ENCODE peak calls at places on chromosomes 13 and 19, in four cellular contexts. L is psoas muscle, F is brain microvascular endothelial cell, Q is mucosa of descending colon. E is an unnamed sample.

GRCh38 chr19:961866-962620 is 22.1 kb upstream of the WDR18 start:
- DNase-seq in F (no peak), L (no peak), Q (peak; percentile 81), E (peak; percentile 61)

GRCh38 chr13:42174344-42175162 is 97.4 kb upstream of the AKAP11 start:
- DNase-seq in L (no peak), F (no peak), Q (no peak), E (peak; percentile 50)

GRCh38 chr13:60226507-60226906 is 62.8 kb upstream of the DIAPH3 start:
- DNase-seq in F (peak; percentile 25), Q (peak; percentile 23), L (no peak), E (peak; percentile 68)

GRCh38 chr13:108922108-108922507 is 292.7 kb downstream of the MYO16 start:
- DNase-seq in F (no peak), L (no peak), Q (no peak), E (no peak)

GRCh38 chr19:29665826-29666633 is 769 bp downstream of the PLEKHF1 start:
- DNase-seq in L (peak; percentile 89), F (peak; percentile 11), Q (no peak), E (no peak)

GRCh38 chr13:110388141-110388943 is 81.3 kb downstream of the COL4A2 start:
- DNase-seq in Q (peak; percentile 25), L (peak; percentile 67), F (peak; percentile 94), E (peak; percentile 92)

GRCh38 chr13:54637377-54637776 is 1608.8 kb downstream of the OLFM4 start:
- DNase-seq in Q (no peak), L (no peak), F (peak; percentile 4), E (peak; percentile 13)

GRCh38 chr13:111203742-111204386 is 88.8 kb downstream of the ARHGEF7 start:
- DNase-seq in Q (no peak), F (no peak), L (no peak), E (no peak)

GRCh38 chr13:113052971-113053370 is 52.6 kb upstream of the F7 start:
- DNase-seq in Q (no peak), L (peak; percentile 19), F (no peak), E (no peak)

GRCh38 chr19:41515054-41515652 is 60.8 kb upstream of the CEACAM21 start:
- DNase-seq in L (no peak), F (no peak), Q (no peak), E (no peak)

GRCh38 chr13:98203641-98204326 is 26.7 kb upstream of the RNF113B start:
- DNase-seq in L (no peak), Q (no peak), F (no peak), E (no peak)

GRCh38 chr19:56162258-56162657 is 13.6 kb upstream of the GALP start:
- DNase-seq in F (peak; percentile 75), Q (no peak), L (no peak), E (peak; percentile 43)

GRCh38 chr19:38290631-38291147 is 13.4 kb upstream of the C19orf33 start:
- DNase-seq in F (peak; percentile 90), L (no peak), Q (no peak), E (peak; percentile 78)

GRCh38 chr19:31315621-31316011 is 33.6 kb downstream of the TSHZ3 start:
- DNase-seq in Q (no peak), F (no peak), L (no peak), E (no peak)

GRCh38 chr13:75876371-75877050 is 240.4 kb downstream of the LMO7 start:
- DNase-seq in Q (peak; percentile 68), L (no peak), F (peak; percentile 54), E (peak; percentile 86)

GRCh38 chr13:67343777-67344176 is 113.6 kb upstream of the PCDH9 start:
- DNase-seq in L (no peak), Q (no peak), F (no peak), E (no peak)

GRCh38 chr13:20161275-20161950 is 561 bp upstream of the GJA3 start:
- DNase-seq in L (no peak), F (no peak), Q (peak; percentile 26), E (no peak)

GRCh38 chr19:32708457-32708856 is 11.1 kb upstream of the TDRD12 start:
- DNase-seq in Q (no peak), L (no peak), F (no peak), E (peak; percentile 9)

GRCh38 chr13:100195568-100195967 is 106.7 kb downstream of the PCCA start:
- DNase-seq in F (no peak), Q (no peak), L (no peak), E (no peak)

GRCh38 chr19:38457690-38458405 is 24.4 kb downstream of the RYR1 start:
- DNase-seq in F (no peak), L (no peak), Q (no peak), E (no peak)

GRCh38 chr19:46955114-46955812 is 64.4 kb upstream of the NPAS1 start:
- DNase-seq in F (no peak), L (no peak), Q (peak; percentile 33), E (peak; percentile 66)

GRCh38 chr13:24747248-24748151 is 16.5 kb upstream of the RNF17 start:
- DNase-seq in F (no peak), Q (no peak), L (no peak), E (peak; percentile 15)

GRCh38 chr19:20333508-20333907 is 166.5 kb downstream of the ZNF486 start:
- DNase-seq in Q (no peak), L (no peak), F (no peak), E (no peak)

GRCh38 chr13:85512421-85512820 is 286.8 kb downstream of the SLITRK6 start:
- DNase-seq in Q (peak; percentile 9), F (no peak), L (no peak), E (no peak)

GRCh38 chr13:75368167-75368566 is 113.8 kb downstream of the TBC1D4 start:
- DNase-seq in L (no peak), Q (peak; percentile 26), F (peak; percentile 88), E (peak; percentile 91)

GRCh38 chr13:90686438-90686837 is 661.0 kb upstream of the MIR17HG start:
- DNase-seq in Q (no peak), F (peak; percentile 68), L (no peak), E (peak; percentile 91)

GRCh38 chr19:16115309-16116039 is 3.8 kb downstream of the RAB8A start:
- DNase-seq in Q (no peak), F (no peak), L (peak; percentile 12), E (no peak)

GRCh38 chr19:55777528-55777927 is 8.6 kb downstream of the RFPL4AL1 start:
- DNase-seq in F (no peak), L (no peak), Q (peak; percentile 34), E (no peak)

GRCh38 chr19:55690769-55691545 is 15.9 kb downstream of the EPN1 start:
- DNase-seq in L (peak; percentile 36), F (no peak), Q (no peak), E (no peak)

GRCh38 chr13:21420706-21421105 is 38.4 kb downstream of the ZDHHC20 start:
- DNase-seq in Q (no peak), F (peak; percentile 29), L (no peak), E (peak; percentile 64)

GRCh38 chr13:92074658-92075057 is 676.2 kb downstream of the GPC5 start:
- DNase-seq in Q (peak; percentile 41), F (no peak), L (no peak), E (peak; percentile 35)

GRCh38 chr19:17419491-17420266 is at the start of gene MVB12A:
- DNase-seq in L (peak; percentile 99), F (peak; percentile 98), Q (peak; percentile 97), E (peak; percentile 99)
- TF ChIP-seq CTCF in L (no peak), F (no peak), Q (no peak), E (no peak)

GRCh38 chr13:101916758-101917474 is 464.4 kb downstream of the ITGBL1 start:
- DNase-seq in Q (no peak), L (no peak), F (no peak), E (no peak)
- H3K4me3 ChIP-seq in Q (no peak overlapping the region), L (peak overlapping the region; percentile 38), F (peak overlapping the region; percentile 30), E (peak overlapping the region; percentile 31)

DNA sequence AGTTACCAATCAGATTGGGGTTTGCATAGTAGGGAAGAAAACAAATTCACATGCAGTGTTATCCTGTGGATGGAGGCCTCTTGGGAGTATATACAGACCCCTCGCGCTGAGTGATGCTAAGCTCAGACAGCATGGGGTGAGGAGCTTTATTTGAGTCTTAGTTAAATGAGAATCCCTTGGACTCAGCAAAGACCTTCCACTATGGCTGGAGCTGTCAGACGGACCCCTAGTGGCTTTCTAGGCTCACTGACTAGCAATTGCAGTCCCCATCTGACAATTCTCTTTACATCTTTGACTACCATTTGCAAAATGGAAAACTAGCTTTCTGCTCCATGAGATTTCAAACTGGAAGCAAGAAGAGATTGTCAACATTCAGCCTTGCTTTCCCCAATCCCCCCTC is 90.4 kb downstream of the STOML3 start:
- DNase-seq in F (no peak), L (no peak), Q (no peak), E (peak; percentile 13)
- TF ChIP-seq CTCF in F (peak; percentile 71), L (no peak), Q (no peak), E (peak; percentile 50)

GRCh38 chr19:22783651-22784050 is 300 bp downstream of the ZNF99 start:
- DNase-seq in Q (no peak), L (no peak), F (no peak), E (no peak)
- H3K4me3 ChIP-seq in Q (no peak overlapping the region), L (peak overlapping the region; percentile 42), F (no peak overlapping the region), E (no peak overlapping the region)

GRCh38 chr13:71674776-71675352 is 192.1 kb downstream of the DACH1 start:
- DNase-seq in L (no peak), Q (no peak), F (no peak), E (no peak)
- TF ChIP-seq CTCF in L (no peak), Q (no peak), F (peak; percentile 29), E (peak; percentile 7)

GRCh38 chr19:45455707-45456499 is 11.9 kb upstream of the FOSB start:
- DNase-seq in Q (peak; percentile 89), F (peak; percentile 99), L (peak; percentile 97), E (peak; percentile 99)
- H3K4me3 ChIP-seq in Q (no peak overlapping the region), F (no peak overlapping the region), L (peak overlapping the region; percentile 46), E (peak overlapping the region; percentile 33)

GRCh38 chr13:77513719-77514335 is 21.7 kb upstream of the SCEL start:
- DNase-seq in L (no peak), Q (no peak), F (no peak), E (no peak)
- TF ChIP-seq CTCF in L (no peak), Q (no peak), F (no peak), E (no peak)

DNA sequence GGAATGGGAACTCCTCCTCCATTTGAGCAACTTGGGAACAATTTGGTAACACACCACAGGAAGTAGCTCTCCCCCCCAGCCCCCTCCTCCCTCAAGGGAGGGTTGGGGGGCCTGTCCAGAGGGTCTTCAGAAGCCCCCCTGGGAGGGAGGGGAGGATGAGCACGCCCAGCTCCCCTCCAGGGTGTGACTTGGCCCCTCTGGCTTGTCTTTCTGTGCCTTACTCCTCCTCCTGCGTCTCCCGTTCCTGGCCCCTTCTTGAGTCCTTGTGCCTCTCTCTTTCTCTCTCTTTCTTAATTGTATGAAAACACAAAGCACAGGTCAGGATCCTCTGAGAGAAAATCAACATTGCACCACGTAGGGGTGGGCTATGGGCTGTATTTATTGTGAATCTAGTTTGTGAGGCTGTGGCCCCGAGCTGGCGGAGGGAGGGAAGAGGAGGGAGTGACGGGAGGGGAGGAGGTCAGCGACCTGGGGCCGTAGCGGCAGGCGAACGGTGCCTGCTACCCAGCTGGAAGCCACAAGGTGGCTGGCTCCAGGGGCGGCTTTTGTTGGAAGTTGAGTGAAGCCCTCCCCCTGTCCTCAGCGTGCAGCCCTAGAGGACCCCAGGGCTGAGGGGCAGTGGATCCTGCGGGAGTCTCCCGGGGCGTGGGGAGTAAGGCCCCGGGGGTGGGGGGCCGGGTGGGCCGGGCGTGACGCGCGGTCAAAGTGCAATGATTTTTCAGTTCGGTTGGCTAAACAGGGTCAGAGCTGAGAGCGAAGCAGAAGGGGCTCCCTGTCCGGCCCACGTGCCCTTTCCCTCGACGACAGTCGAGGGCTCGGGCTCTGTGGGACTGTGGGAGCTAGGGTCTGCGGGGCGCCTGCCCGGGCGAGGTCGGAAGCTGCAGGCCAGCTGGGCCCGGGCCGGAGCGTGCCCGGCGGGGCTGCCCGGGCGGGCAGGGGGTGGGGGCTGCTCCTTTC is 6.4 kb downstream of the LYL1 start:
- DNase-seq in F (no peak), Q (no peak), L (no peak), E (no peak)
- H3K4me3 ChIP-seq in F (no peak overlapping the region), Q (no peak overlapping the region), L (peak overlapping the region; percentile 45), E (no peak overlapping the region)